ENCODE peak calls at places on chromosomes 11 and 22, in six cellular contexts. D is WTC11, R is H1, T is GM23338, E is K562, A is GM12878. J is an unnamed sample.

GRCh38 chr11:110305169-110306018 is 9.0 kb upstream of the RDX start:
- DNase-seq in D (no peak), R (no peak), T (no peak), E (no peak), A (no peak), J (peak; percentile 82)

GRCh38 chr11:77668760-77669159 is 31.2 kb upstream of the CLNS1A start:
- DNase-seq in D (no peak), R (no peak), T (no peak), E (no peak), A (no peak), J (no peak)

GRCh38 chr11:102293873-102294601 is 23.2 kb upstream of the BIRC3 start:
- DNase-seq in D (no peak), R (no peak), T (peak; percentile 65), E (no peak), A (no peak), J (peak; percentile 54)

GRCh38 chr11:118939948-118940598 is 14.3 kb upstream of the BCL9L start:
- DNase-seq in D (peak; percentile 50), R (no peak), T (peak; percentile 80), E (no peak), A (no peak), J (no peak)

GRCh38 chr11:68579455-68579854 is 104.9 kb upstream of the GAL start:
- DNase-seq in D (no peak), R (no peak), T (no peak), E (no peak), A (no peak), J (no peak)

GRCh38 chr11:60791534-60791933 is 6.4 kb downstream of the MS4A10 start:
- DNase-seq in D (no peak), R (no peak), T (no peak), E (no peak), A (no peak), J (no peak)

GRCh38 chr11:8344346-8344745 is 80.7 kb upstream of the LMO1 start:
- DNase-seq in D (no peak), R (no peak), T (no peak), E (no peak), A (no peak), J (no peak)

GRCh38 chr22:32661296-32661695 is 140.2 kb upstream of the TIMP3 start:
- DNase-seq in D (no peak), R (peak; percentile 9), T (no peak), E (no peak), A (no peak), J (no peak)

GRCh38 chr11:827861-828167 is at the start of gene CRACR2B:
- DNase-seq in D (no peak), R (no peak), T (no peak), E (no peak), A (no peak), J (no peak)

GRCh38 chr22:42132457-42132856 is 1.8 kb upstream of the CYP2D6 start:
- DNase-seq in D (no peak), R (no peak), T (peak; percentile 33), E (peak; percentile 34), A (no peak), J (no peak)
- TF ChIP-seq CREB1 in D (no peak), R (no peak), T (no peak), E (no peak), A (no peak), J (no peak)

GRCh38 chr22:43273902-43274484 is 69.2 kb downstream of the SCUBE1 start:
- DNase-seq in D (peak; percentile 70), R (peak; percentile 41), T (peak; percentile 84), E (peak; percentile 64), A (peak; percentile 13), J (peak; percentile 47)
- TF ChIP-seq CREB1 in D (no peak), R (no peak), T (no peak), E (no peak), A (no peak), J (no peak)

DNA sequence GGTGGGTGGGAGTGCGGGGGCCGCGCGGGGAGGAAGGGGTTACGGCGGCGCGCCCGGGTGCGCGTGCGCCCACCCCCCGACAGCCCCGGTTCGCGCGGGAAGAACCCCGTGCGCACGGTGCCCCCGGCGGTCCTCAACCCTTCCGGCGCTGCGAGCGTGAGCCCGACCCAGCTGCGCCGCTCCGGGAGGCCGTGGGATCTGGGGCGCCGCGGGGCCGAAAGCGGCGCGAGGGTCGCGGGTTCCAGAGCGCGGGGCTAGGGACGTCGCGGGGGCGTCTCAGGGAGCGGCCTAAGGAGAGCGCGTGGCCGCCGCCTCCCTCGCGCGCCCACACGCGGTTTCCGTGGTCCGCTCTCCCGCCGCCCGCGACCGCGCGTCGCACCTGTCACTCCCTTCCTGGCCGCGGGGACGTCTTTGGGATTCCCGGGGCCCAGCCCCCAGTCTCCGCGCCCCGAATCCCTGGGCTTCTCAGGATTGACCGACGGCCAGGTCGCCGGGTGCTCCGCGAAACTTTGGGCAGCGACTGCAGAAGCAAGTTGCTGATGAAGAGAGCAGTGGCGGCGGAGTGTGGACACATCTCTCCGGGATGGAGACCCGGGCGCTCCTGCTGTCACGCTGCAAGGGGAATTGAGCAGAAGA is 582 bp downstream of the SREBF2 start:
- DNase-seq in D (peak; percentile 59), R (no peak), T (peak; percentile 60), E (peak; percentile 72), A (no peak), J (no peak)
- TF ChIP-seq CREB1 in D (no peak), R (no peak), T (no peak), E (no peak), A (peak; percentile 44), J (no peak)

DNA sequence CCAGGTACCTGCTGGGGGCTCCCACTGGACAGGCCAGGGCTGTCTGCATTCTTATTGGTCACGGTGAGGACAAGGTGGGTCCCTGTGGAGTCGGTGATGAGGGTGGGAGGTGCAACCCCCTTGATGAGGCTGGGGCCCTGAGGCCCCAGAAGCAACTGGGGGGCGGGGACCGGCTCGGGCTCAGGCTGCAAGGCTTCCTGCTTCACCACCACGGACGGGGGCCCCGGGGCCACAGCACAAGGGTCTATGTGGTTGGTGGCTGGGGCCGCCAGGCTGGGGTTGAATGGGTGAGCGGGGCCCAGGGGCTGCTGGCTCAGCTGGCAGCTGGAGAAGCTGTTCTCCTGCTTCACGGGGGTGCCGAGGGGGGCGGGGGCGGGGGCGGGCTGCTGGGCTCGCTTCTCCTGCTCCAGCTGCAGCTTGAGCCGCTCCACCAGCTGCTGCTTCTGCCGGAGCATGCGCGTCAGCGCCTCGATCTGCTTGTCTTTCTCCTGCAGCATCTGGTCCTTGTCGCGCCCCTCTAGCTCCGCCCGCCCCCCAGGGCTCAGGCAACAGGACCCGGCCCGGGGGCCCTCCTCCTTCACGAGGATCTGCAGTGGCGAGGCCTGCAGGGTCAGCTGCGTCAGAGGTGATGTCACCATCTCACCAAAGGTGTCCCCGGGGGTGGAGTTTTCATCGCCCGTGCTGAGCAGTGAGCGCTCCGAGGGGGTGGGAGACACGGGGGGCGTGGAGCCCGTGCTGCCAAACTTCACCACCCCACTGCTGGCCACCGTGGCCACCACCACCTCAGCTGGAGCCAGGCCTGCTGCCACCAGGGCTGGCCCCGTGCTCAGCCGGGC is 48.2 kb downstream of the SGSM3 start:
- DNase-seq in D (no peak), R (no peak), T (no peak), E (no peak), A (no peak), J (no peak)
- TF ChIP-seq CREB1 in D (no peak), R (no peak), T (no peak), E (no peak), A (no peak), J (no peak)

DNA sequence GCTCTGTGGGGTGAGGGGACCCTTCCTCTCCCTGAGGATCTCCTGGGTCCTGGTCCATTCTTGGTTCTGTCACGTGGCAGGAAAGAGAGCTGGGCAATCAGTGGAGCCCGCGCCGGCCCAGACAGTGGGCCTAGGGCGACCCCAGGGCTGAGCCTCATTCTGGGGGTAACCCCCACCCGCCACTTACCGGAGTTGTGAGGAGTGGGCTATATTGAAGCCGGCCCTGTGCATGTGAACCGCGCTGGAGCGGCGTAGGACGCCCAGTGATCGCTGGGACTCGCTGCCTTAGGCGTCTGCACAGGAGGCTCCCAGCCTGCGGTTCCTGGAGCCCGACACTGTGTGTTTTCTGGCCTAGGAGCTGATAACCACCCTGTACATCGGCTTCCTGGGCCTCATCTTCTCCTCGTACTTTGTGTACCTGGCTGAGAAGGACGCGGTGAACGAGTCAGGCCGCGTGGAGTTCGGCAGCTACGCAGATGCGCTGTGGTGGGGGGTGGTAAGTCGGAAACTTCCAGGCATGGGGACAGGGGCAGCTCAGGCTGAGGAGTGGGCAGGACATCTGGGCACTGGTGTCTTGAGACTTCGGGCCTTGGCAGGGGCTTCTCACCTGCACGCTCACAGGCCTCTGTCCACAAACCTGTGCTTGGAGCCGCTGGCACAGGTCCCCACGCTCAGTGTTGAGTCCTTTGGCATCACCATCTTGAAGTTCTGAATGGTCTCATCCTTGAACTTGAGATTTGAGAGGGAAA is 127.1 kb downstream of the KCNQ1OT1 start:
- DNase-seq in D (no peak), R (no peak), T (no peak), E (no peak), A (no peak), J (no peak)
- TF ChIP-seq CREB1 in D (no peak), R (no peak), T (no peak), E (no peak), A (no peak), J (no peak)

GRCh38 chr11:114017723-114018122 is 41.8 kb upstream of the ZBTB16 start:
- DNase-seq in D (no peak), R (no peak), T (no peak), E (no peak), A (no peak), J (no peak)
- TF ChIP-seq CREB1 in D (no peak), R (no peak), T (no peak), E (no peak), A (no peak), J (no peak)